ENCODE peak calls at places on chromosomes 5 and 9, in four cellular contexts. Y is fibroblast of lung; P is activated CD4-positive, alpha-beta memory T cell treated with anti-CD3 and anti-CD28 coated beads for 36 hours; U is substantia nigra. R is an unnamed sample.

GRCh38 chr9:35048521-35048920 is 23.9 kb downstream of the VCP start:
- DNase-seq in Y (no peak), P (no peak), U (no peak), R (no peak)

GRCh38 chr5:72194846-72195245 is 87.6 kb downstream of the MAP1B start:
- DNase-seq in P (peak; percentile 78), U (no peak), Y (no peak), R (no peak)

GRCh38 chr9:121599186-121599871 is 52.1 kb upstream of the DAB2IP start:
- DNase-seq in U (no peak), Y (no peak), P (no peak), R (no peak)

GRCh38 chr9:135123145-135123544 is 35.7 kb downstream of the OLFM1 start:
- DNase-seq in Y (no peak), P (no peak), U (no peak), R (no peak)

GRCh38 chr5:151740336-151740942 is 18.0 kb downstream of the ATOX1 start:
- DNase-seq in P (peak; percentile 55), Y (peak; percentile 94), U (no peak), R (peak; percentile 88)

GRCh38 chr5:1764606-1764960 is 35.1 kb downstream of the MRPL36 start:
- DNase-seq in Y (no peak), U (no peak), P (no peak), R (no peak)

GRCh38 chr9:98807070-98807810 is at the start of gene GALNT12:
- DNase-seq in P (peak; percentile 64), Y (no peak), U (no peak), R (no peak)

GRCh38 chr9:128983536-128983935 is 36.0 kb downstream of the NUP188 start:
- DNase-seq in P (no peak), Y (no peak), U (no peak), R (no peak)

GRCh38 chr5:14842117-14842516 is 29.5 kb downstream of the ANKH start:
- DNase-seq in Y (no peak), P (no peak), U (no peak), R (no peak)

GRCh38 chr5:131264453-131265200 is 774 bp downstream of the CDC42SE2 start:
- DNase-seq in Y (no peak), P (peak; percentile 64), U (no peak), R (no peak)

GRCh38 chr5:125463441-125464092 is 717.1 kb upstream of the ZNF608 start:
- DNase-seq in U (no peak), P (no peak), Y (peak; percentile 33), R (no peak)

GRCh38 chr5:172778223-172778814 is 7.3 kb upstream of the DUSP1 start:
- DNase-seq in U (no peak), P (peak; percentile 47), Y (peak; percentile 82), R (no peak)

GRCh38 chr5:40716000-40716399 is 36.3 kb downstream of the PTGER4 start:
- DNase-seq in P (no peak), U (no peak), Y (peak; percentile 31), R (no peak)

GRCh38 chr9:33435821-33436277 is 11.5 kb downstream of the AQP3 start:
- DNase-seq in Y (no peak), P (no peak), U (no peak), R (no peak)

GRCh38 chr5:91121347-91121993 is 261.6 kb downstream of the ARRDC3 start:
- DNase-seq in P (no peak), U (no peak), Y (no peak), R (no peak)

GRCh38 chr9:129176786-129177442 is 1.1 kb downstream of the IER5L start:
- DNase-seq in Y (peak; percentile 39), U (no peak), P (peak; percentile 28), R (no peak)

GRCh38 chr5:147751156-147751830 is 31.2 kb downstream of the JAKMIP2 start:
- DNase-seq in P (no peak), Y (no peak), U (peak; percentile 21), R (no peak)

GRCh38 chr5:112689510-112689909 is 48.2 kb upstream of the APC start:
- DNase-seq in U (no peak), P (no peak), Y (no peak), R (no peak)

GRCh38 chr9:137798142-137798541 is 79.4 kb upstream of the CACNA1B start:
- DNase-seq in P (no peak), Y (no peak), U (no peak), R (no peak)

GRCh38 chr9:135035781-135036760 is 51.4 kb upstream of the OLFM1 start:
- DNase-seq in P (peak; percentile 4), U (no peak), Y (no peak), R (no peak)

GRCh38 chr5:178227138-178227659 is 5.4 kb downstream of the PHYKPL start:
- DNase-seq in U (no peak), P (no peak), Y (no peak), R (no peak)